ENCODE peak calls at places on chromosomes 1 and 21, in ten cellular contexts. T is tibial artery, Y is hepatocyte, L is choroid plexus epithelial cell, G is OCI-LY7, I is transverse colon, S is neural crest cell, Z is brain microvascular endothelial cell, K is PC-3, X is uterus. R is an unnamed sample.

GRCh38 chr1:94552071-94552586 is 10.6 kb upstream of the F3 start:
- DNase-seq in T (no peak), Y (no peak), L (peak; percentile 86), G (no peak), I (no peak), S (no peak), Z (no peak), K (peak; percentile 54), X (no peak), R (no peak)

GRCh38 chr1:58779059-58779754 is 4.6 kb downstream of the JUN start:
- DNase-seq in T (no peak), Y (peak; percentile 14), L (no peak), G (no peak), I (no peak), S (no peak), Z (no peak), K (no peak), X (no peak), R (no peak)

GRCh38 chr1:2644171-2644570 is 11.4 kb upstream of the MMEL1 start:
- DNase-seq in T (peak; percentile 63), Y (no peak), L (no peak), G (no peak), I (no peak), S (no peak), Z (no peak), K (no peak), X (peak; percentile 12), R (no peak)

GRCh38 chr1:201361652-201362504 is 15.6 kb downstream of the TNNT2 start:
- DNase-seq in T (no peak), Y (peak; percentile 71), L (peak; percentile 54), G (peak; percentile 54), I (peak; percentile 27), S (peak; percentile 65), Z (no peak), K (peak; percentile 93), X (no peak), R (no peak)

GRCh38 chr1:9761855-9762254 is 61.9 kb downstream of the CLSTN1 start:
- DNase-seq in T (no peak), Y (no peak), L (no peak), G (no peak), I (no peak), S (no peak), Z (no peak), K (no peak), X (no peak), R (no peak)

GRCh38 chr21:44865561-44866280 is 7.8 kb downstream of the PTTG1IP start:
- DNase-seq in T (no peak), Y (peak; percentile 34), L (no peak), G (no peak), I (no peak), S (no peak), Z (no peak), K (peak; percentile 43), X (no peak), R (no peak)

GRCh38 chr21:42674351-42674940 is 21.0 kb downstream of the PDE9A start:
- DNase-seq in T (no peak), Y (peak; percentile 76), L (no peak), G (no peak), I (peak; percentile 44), S (peak; percentile 24), Z (no peak), K (no peak), X (peak; percentile 62), R (no peak)

GRCh38 chr1:237296861-237297260 is 254.9 kb downstream of the RYR2 start:
- DNase-seq in T (no peak), Y (no peak), L (no peak), G (no peak), I (no peak), S (no peak), Z (no peak), K (no peak), X (no peak), R (no peak)

GRCh38 chr1:192238421-192238820 is 78.4 kb upstream of the RGS21 start:
- DNase-seq in T (no peak), Y (no peak), L (peak; percentile 52), G (no peak), I (no peak), S (no peak), Z (no peak), K (no peak), X (no peak), R (no peak)

GRCh38 chr1:229225331-229225782 is 45.6 kb upstream of the RAB4A start:
- DNase-seq in T (no peak), Y (peak; percentile 70), L (no peak), G (no peak), I (peak; percentile 86), S (no peak), Z (no peak), K (peak; percentile 52), X (no peak), R (no peak)

GRCh38 chr1:112528076-112528475 is 19.3 kb downstream of the WNT2B start:
- DNase-seq in T (no peak), Y (no peak), L (peak; percentile 48), G (no peak), I (no peak), S (no peak), Z (no peak), K (no peak), X (no peak), R (no peak)

GRCh38 chr1:3018051-3018471 is 3.2 kb upstream of the ACTRT2 start:
- DNase-seq in T (peak; percentile 58), Y (no peak), L (no peak), G (no peak), I (peak; percentile 1), S (no peak), Z (no peak), K (no peak), X (no peak), R (no peak)

GRCh38 chr21:37338671-37339526 is 27.7 kb upstream of the DYRK1A start:
- DNase-seq in T (peak; percentile 69), Y (peak; percentile 86), L (peak; percentile 89), G (no peak), I (no peak), S (no peak), Z (peak; percentile 93), K (peak; percentile 97), X (peak; percentile 63), R (peak; percentile 75)

GRCh38 chr1:7375329-7375728 is 395.8 kb upstream of the VAMP3 start:
- DNase-seq in T (peak; percentile 37), Y (no peak), L (no peak), G (no peak), I (no peak), S (no peak), Z (no peak), K (no peak), X (no peak), R (no peak)

GRCh38 chr21:33708874-33709273 is 66.6 kb downstream of the ITSN1 start:
- DNase-seq in T (no peak), Y (no peak), L (no peak), G (no peak), I (no peak), S (no peak), Z (no peak), K (no peak), X (no peak), R (no peak)

DNA sequence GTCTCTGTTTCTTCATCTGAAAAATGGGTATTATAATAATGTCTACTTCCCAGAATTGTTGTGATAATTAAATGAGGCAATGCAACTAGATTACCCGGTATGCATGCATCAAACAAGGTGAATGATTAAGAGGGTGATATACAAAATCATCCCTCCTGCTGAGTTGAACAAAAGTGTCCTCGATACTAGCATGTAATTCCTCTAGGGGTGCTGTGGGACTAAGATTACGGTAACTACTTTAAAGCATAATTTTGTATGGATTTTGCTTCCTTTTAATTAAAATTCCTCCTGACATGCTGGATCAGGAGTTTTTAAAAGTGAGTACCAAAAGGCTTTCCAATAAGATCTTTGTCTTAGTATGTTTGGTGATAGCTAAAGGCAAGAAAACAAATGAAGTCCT is 98.7 kb upstream of the PRMT6 start:
- DNase-seq in T (no peak), Y (no peak), L (no peak), G (peak; percentile 5), I (no peak), S (no peak), Z (no peak), K (peak; percentile 24), X (no peak), R (no peak)
- TF ChIP-seq CTCF in T (no peak), Y (no peak), L (peak; percentile 3), G (peak; percentile 67), I (no peak), S (peak; percentile 34), Z (no peak), K (peak; percentile 56), X (no peak), R (no peak)

GRCh38 chr1:41878495-41878894 is 40.2 kb downstream of the HIVEP3 start:
- DNase-seq in T (no peak), Y (no peak), L (no peak), G (no peak), I (no peak), S (no peak), Z (no peak), K (peak; percentile 41), X (no peak), R (no peak)
- TF ChIP-seq CTCF in T (no peak), Y (no peak), L (no peak), G (no peak), I (no peak), S (peak; percentile 25), Z (no peak), K (peak; percentile 19), X (no peak), R (no peak)

DNA sequence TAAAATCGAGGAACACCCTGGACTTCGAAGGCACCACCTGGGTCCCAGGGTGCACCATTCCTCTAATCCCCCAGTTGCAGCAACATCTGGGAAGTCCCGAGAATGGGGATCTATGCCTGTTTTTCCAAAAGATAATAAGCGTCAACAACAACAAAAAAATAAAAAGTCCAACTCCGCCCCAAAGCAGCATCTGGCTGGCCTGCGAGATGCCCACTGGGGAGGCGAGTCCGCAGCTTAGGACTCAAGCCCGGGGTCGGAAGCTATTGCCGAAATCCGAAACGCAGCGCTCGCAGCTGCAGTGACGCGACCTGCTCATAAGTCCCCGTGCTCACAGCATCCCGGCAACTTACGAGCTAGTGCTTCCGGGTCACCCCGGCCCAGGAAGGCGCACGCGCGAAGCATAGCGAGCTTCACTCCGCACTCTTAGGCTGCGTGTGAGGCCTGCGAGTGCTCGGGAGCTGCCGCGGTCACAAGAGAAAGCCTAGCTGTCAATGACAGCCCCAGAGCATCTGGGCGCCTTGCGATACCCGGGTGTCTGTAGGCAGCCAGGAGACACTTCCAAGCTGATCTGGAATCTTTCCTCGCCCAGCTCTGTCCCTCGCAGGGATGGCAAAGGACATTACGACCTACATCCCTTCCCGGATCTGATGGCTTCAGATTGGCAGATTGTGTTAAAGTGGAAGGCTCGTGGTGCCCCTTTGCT is 9.9 kb upstream of the LTN1 start:
- DNase-seq in T (peak; percentile 98), Y (peak; percentile 96), L (peak; percentile 99), G (peak; percentile 98), I (peak; percentile 96), S (peak; percentile 82), Z (peak; percentile 94), K (peak; percentile 89), X (peak; percentile 96), R (peak; percentile 92)
- TF ChIP-seq CTCF in T (no peak), Y (no peak), L (no peak), G (no peak), I (no peak), S (no peak), Z (no peak), K (no peak), X (no peak), R (no peak)

GRCh38 chr1:200191993-200192392 is 164.5 kb downstream of the NR5A2 start:
- DNase-seq in T (no peak), Y (no peak), L (no peak), G (no peak), I (no peak), S (no peak), Z (no peak), K (no peak), X (no peak), R (no peak)

GRCh38 chr1:200198247-200198646 is 170.7 kb downstream of the NR5A2 start:
- DNase-seq in T (no peak), Y (no peak), L (no peak), G (no peak), I (no peak), S (no peak), Z (no peak), K (no peak), X (no peak), R (no peak)

GRCh38 chr1:200194477-200194876 is 167.0 kb downstream of the NR5A2 start:
- DNase-seq in T (no peak), Y (no peak), L (no peak), G (no peak), I (no peak), S (no peak), Z (no peak), K (no peak), X (no peak), R (no peak)
- TF ChIP-seq CTCF in T (no peak), Y (no peak), L (no peak), G (no peak), I (no peak), S (no peak), Z (no peak), K (no peak), X (no peak), R (no peak)

R was measured in HFF-Myc.